ENCODE peak calls at places on chromosomes 6 and 20, in four cellular contexts. C is GM23248, V is substantia nigra, Q is astrocyte. Z is an unnamed sample.

GRCh38 chr6:119355157-119355556 is 5.6 kb upstream of the MAN1A1 start:
- DNase-seq in C (no peak), V (no peak), Q (no peak), Z (no peak)

GRCh38 chr20:49562341-49563014 is 5.5 kb downstream of the PTGIS start:
- DNase-seq in V (no peak), Q (peak), C (peak), Z (no peak)

GRCh38 chr20:31555203-31555602 is 41.0 kb downstream of the HM13 start:
- DNase-seq in V (no peak), C (no peak), Q (no peak), Z (no peak)

GRCh38 chr6:42259841-42260395 is 42.3 kb upstream of the MRPS10 start:
- DNase-seq in Q (no peak), C (no peak), V (no peak), Z (no peak)

GRCh38 chr6:24565196-24565595 is 70.4 kb downstream of the ALDH5A1 start:
- DNase-seq in Q (no peak), V (no peak), C (no peak), Z (no peak)

GRCh38 chr6:101126501-101126900 is 245.4 kb upstream of the ASCC3 start:
- DNase-seq in V (no peak), C (no peak), Q (no peak), Z (no peak)

GRCh38 chr6:143027058-143027457 is 33.6 kb upstream of the AIG1 start:
- DNase-seq in Q (no peak), V (peak), C (peak), Z (no peak)

GRCh38 chr6:119957195-119957594 is 607.6 kb upstream of the MAN1A1 start:
- DNase-seq in Q (no peak), V (no peak), C (no peak), Z (no peak)

GRCh38 chr20:3032624-3033023 is 10.8 kb upstream of the GNRH2 start:
- DNase-seq in Q (no peak), C (no peak), V (peak), Z (no peak)
- H3K27ac ChIP-seq in Q (no peak), C (no peak), V (no peak), Z (no peak)

GRCh38 chr6:27127874-27128795 is 119.4 kb upstream of the PRSS16 start:
- DNase-seq in C (no peak), V (no peak), Q (no peak), Z (no peak)

GRCh38 chr6:27126046-27126814 is 121.3 kb upstream of the PRSS16 start:
- DNase-seq in C (no peak), V (no peak), Q (no peak), Z (no peak)

GRCh38 chr6:27128796-27129094 is 118.8 kb upstream of the PRSS16 start:
- DNase-seq in Q (no peak), C (no peak), V (no peak), Z (no peak)

GRCh38 chr6:27129095-27129815 is 118.2 kb upstream of the PRSS16 start:
- DNase-seq in Q (no peak), C (no peak), V (no peak), Z (no peak)

DNA sequence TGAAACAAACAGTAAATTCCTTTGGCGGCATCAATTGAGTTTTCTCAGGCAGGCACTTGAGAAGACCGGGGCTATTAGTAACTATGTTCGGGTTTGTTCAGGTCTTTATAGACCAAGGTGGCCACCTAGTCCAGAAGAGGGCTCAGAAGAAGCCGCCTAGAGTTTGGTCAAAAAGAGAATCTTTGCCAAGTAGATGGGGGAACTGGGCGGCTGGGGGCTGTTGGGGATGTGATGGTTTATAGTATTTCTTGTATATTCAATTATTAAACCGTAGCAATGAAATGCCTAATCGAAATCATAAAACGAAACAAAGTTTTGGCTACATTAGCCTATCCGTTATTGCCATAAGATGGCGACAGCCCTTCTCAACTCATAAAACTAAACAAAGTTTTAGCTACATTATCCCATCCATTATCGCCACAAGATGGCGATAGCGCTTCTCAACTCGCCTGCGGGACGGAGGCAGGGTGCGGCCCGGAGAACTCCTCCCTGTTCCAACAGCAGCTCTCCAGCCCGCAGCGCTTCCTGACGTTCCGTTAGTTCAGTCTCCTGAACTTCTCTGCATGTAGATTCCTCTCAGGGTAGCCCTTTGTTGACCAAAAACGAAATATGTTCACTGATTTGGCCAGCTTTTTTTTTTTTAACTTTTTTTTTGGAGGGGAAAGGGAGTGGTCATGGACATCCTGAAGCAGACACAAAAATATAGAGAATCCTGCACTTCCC is 120.5 kb upstream of the PRSS16 start:
- DNase-seq in C (peak), V (peak), Q (peak), Z (peak)
- H3K27ac ChIP-seq in C (peak), V (no peak), Q (peak), Z (peak)

DNA sequence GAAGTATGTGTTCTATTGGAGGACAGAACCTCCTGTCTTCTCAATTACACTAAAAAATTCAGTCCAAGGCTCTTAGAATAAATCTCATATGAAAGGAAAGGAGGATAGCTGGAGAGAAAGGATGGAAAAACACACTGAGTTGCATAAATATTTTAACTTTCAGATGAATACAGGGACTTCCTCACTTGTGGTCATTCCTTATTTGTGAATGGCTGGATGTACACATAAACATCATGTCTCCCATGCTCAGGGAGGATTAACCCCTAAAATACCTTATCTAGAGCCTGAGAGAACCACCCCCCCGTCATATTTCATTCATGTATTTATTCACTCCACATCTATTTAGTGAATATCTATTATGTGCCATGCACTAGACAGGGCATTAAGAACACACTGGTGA is 217.6 kb upstream of the CITED2 start:
- DNase-seq in Q (no peak), C (no peak), V (no peak), Z (no peak)
- H3K27ac ChIP-seq in Q (no peak), C (no peak), V (no peak), Z (no peak)

GRCh38 chr6:10412948-10413849 is 1.7 kb downstream of the TFAP2A start:
- DNase-seq in V (no peak), Q (no peak), C (peak), Z (no peak)
- H3K27ac ChIP-seq in V (no peak), Q (no peak), C (peak), Z (no peak)

GRCh38 chr6:160139420-160139851 is 17.8 kb downstream of the SLC22A1 start:
- DNase-seq in Q (peak), C (peak), V (no peak), Z (no peak)

GRCh38 chr6:160137989-160138835 is 16.6 kb downstream of the SLC22A1 start:
- DNase-seq in Q (peak), V (peak), C (peak), Z (peak)

GRCh38 chr6:160142115-160142715 is 20.6 kb downstream of the SLC22A1 start:
- DNase-seq in C (no peak), V (no peak), Q (no peak), Z (no peak)

GRCh38 chr6:160138839-160139419 is 17.3 kb downstream of the SLC22A1 start:
- DNase-seq in V (no peak), Q (no peak), C (no peak), Z (no peak)

DNA sequence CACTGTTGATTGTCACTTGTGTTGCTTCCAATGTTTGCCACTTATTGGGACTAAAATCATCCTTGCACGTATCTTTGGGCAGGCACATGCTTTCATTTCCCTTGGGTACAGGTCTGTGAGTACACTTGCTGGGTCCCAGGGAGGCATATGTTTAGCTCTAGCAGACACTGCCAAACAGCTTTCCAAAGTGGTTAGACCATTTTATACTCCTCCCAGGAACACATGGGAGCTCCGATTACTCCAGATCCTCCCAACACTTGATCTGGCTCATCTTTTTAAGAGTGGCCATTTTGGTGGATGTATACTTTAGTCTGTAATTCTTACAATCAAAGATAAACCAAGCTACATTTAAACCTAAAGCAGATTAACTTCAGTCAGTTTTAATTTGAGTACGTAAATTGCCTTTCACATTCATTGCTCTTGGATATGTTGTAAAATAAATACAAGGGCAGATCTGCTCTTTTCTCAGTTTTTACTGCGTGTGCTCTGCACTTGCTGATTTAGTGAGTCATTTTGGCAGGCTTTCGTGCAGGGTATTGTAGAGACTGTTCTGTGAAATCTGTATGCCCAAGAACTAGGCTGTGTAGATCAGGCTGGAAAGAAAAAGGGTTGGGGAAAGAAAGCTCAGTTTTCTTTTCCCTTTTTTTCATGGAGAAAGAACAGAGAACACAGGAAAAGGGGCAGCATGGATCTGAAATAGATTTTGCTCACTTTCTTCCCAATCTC is 19.5 kb downstream of the SLC22A1 start:
- DNase-seq in C (peak), Q (peak), V (no peak), Z (no peak)
- H3K27ac ChIP-seq in C (no peak), Q (peak), V (no peak), Z (no peak)

GRCh38 chr6:86963352-86963751 is 26.0 kb downstream of the HTR1E start:
- DNase-seq in C (peak), Q (peak), V (no peak), Z (no peak)

GRCh38 chr6:86966271-86966670 is 28.9 kb downstream of the HTR1E start:
- DNase-seq in C (no peak), Q (no peak), V (no peak), Z (no peak)

DNA sequence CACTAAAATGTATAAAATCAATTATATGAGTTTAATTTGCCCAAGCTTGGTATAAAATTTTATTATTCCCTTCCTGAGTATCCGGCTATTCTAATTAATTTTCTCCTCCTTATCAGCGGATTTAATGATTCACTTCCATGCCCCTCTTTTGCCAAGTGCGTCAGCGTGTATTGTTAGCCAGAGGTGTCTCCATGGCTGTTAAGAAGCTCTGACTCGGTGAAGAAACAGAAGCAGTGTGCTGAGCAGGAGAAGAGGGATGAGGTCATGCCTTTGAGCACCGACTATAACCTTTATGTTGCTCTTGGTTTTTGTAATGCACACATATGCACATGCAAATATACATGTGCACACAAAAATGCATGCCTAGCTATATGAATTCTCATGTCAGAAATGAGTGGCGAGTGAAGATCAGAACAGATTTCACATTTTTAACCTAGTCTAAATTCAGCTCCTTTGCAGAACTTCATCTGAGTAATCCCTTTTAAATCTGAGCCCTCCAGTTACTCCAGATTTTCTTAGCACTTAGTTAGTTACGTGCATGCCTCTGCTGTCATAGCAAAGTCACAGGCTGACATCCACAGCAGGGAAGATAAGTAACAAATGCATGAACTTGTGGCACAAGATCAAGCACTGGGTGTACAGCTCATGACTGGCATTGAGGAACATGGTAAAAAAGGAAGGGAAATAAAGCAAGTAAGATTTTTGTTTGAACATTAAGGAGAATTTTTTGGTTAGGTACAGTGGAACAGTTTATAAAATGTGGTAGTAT is 24.3 kb downstream of the HTR1E start:
- DNase-seq in Q (peak), C (peak), V (no peak), Z (no peak)
- H3K27ac ChIP-seq in Q (no peak), C (no peak), V (no peak), Z (peak)

DNA sequence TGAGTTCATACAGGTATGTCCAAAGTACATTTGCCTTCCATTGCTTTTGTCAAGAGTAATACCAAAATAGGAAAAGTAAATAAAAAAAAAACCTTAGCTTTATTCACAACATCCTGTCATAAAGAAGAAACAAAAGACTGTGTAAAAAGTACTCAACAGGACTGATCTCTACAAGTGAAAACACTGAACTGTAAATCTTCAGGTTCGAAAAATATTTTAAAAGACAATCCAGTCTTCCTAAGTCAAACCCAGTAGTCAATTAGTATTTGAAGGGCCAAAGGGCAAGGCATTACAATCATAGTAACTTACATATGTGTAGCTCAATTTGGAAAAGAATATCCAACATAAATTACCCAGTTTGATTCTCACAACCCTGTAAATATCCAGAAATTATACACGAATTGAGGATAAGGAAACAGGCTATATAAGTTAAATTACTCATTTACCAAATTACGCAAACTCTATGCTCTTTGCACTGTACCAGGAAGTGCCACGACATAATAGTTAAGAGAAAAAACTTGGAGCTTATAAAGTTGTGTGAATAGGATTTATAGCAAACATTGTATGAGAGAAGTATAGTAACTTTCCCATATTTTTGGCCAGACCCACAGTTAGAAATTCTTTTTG is 21.2 kb downstream of the PTPRK start:
- DNase-seq in Q (no peak), V (no peak), C (no peak), Z (no peak)
- H3K27ac ChIP-seq in Q (no peak), V (no peak), C (no peak), Z (no peak)

GRCh38 chr6:162491637-162492036 is 235.9 kb downstream of the PRKN start:
- DNase-seq in V (no peak), Q (no peak), C (no peak), Z (no peak)
- H3K27ac ChIP-seq in V (no peak), Q (no peak), C (no peak), Z (no peak)